ENCODE peak calls at places on chromosomes 4 and X, in six cellular contexts. X is natural killer cell, G is endodermal cell, Y is HFFc6, B is tibial nerve, I is mammary epithelial cell. U is an unnamed sample.
A peak's percentile ranks its signal among the peaks of the same experiment; 100 is the strongest.

GRCh38 chr4:176444741-176445140 is 125.0 kb downstream of the SPCS3 start:
- DNase-seq in X (no peak), G (no peak), Y (peak; percentile 76), B (no peak), I (peak; percentile 59), U (no peak)

GRCh38 chr4:108644237-108644636 is 6.2 kb upstream of the OSTC start:
- DNase-seq in X (no peak), G (no peak), Y (peak; percentile 77), B (no peak), I (peak; percentile 20), U (no peak)

GRCh38 chr4:68342139-68342538 is 7.8 kb downstream of the YTHDC1 start:
- DNase-seq in X (no peak), G (no peak), Y (peak; percentile 74), B (no peak), I (peak; percentile 76), U (no peak)

GRCh38 chr4:12036450-12036849 is 607.8 kb upstream of the HS3ST1 start:
- DNase-seq in X (no peak), G (no peak), Y (no peak), B (no peak), I (no peak), U (no peak)

GRCh38 chr4:124414641-124415040 is 297.9 kb downstream of the ANKRD50 start:
- DNase-seq in X (no peak), G (no peak), Y (peak; percentile 38), B (no peak), I (peak; percentile 74), U (no peak)

GRCh38 chrX:108165349-108166111 is 74.0 kb downstream of the ATG4A start:
- DNase-seq in X (no peak), G (peak; percentile 80), Y (peak; percentile 36), B (no peak), I (peak; percentile 32), U (no peak)

GRCh38 chr4:57318694-57319093 is 208.5 kb upstream of the IGFBP7 start:
- DNase-seq in X (no peak), G (no peak), Y (no peak), B (no peak), I (peak; percentile 60), U (no peak)

GRCh38 chrX:19689170-19689814 is 174.0 kb upstream of the MAP3K15 start:
- DNase-seq in X (no peak), G (no peak), Y (no peak), B (no peak), I (no peak), U (no peak)

GRCh38 chr4:16205298-16206164 is 20.7 kb downstream of the TAPT1 start:
- DNase-seq in X (no peak), G (no peak), Y (peak; percentile 32), B (no peak), I (no peak), U (no peak)

GRCh38 chrX:49627030-49627777 is 28.4 kb downstream of the GAGE1 start:
- DNase-seq in X (no peak), G (peak; percentile 77), Y (no peak), B (no peak), I (peak; percentile 1), U (no peak)
- TF ChIP-seq CTCF in X (no peak), G (peak; percentile 54), Y (no peak), B (no peak), I (no peak), U (no peak)

GRCh38 chr4:152910521-152910920 is 25.6 kb upstream of the FHDC1 start:
- DNase-seq in X (no peak), G (no peak), Y (no peak), B (no peak), I (no peak), U (no peak)
- TF ChIP-seq CTCF in X (no peak), G (peak; percentile 22), Y (no peak), B (no peak), I (no peak), U (no peak)

GRCh38 chr4:48943387-48943786 is 36.8 kb upstream of the OCIAD2 start:
- DNase-seq in X (no peak), G (peak; percentile 81), Y (no peak), B (no peak), I (peak; percentile 56), U (no peak)
- TF ChIP-seq CTCF in X (no peak), G (peak; percentile 82), Y (peak; percentile 54), B (no peak), I (peak; percentile 78), U (no peak)

GRCh38 chrX:106862972-106863688 is 40.0 kb downstream of the RIPPLY1 start:
- DNase-seq in X (no peak), G (peak; percentile 85), Y (no peak), B (no peak), I (peak; percentile 24), U (no peak)
- TF ChIP-seq CTCF in X (no peak), G (peak; percentile 75), Y (peak; percentile 60), B (no peak), I (peak; percentile 70), U (peak; percentile 42)

GRCh38 chr4:181569553-181569952 is 673.6 kb upstream of the TENM3 start:
- DNase-seq in X (no peak), G (no peak), Y (peak; percentile 56), B (no peak), I (peak; percentile 46), U (no peak)
- TF ChIP-seq CTCF in X (no peak), G (peak; percentile 74), Y (peak; percentile 77), B (peak; percentile 35), I (peak; percentile 71), U (peak; percentile 52)

GRCh38 chr4:120809518-120809917 is 113.0 kb downstream of the PRDM5 start:
- DNase-seq in X (no peak), G (no peak), Y (no peak), B (no peak), I (no peak), U (no peak)
- TF ChIP-seq CTCF in X (no peak), G (peak; percentile 65), Y (peak; percentile 72), B (no peak), I (peak; percentile 52), U (no peak)

U was measured in AG09319.